ENCODE peak calls at places on chromosome 6, in four cellular contexts. M is K562, G is GM12878, S is SK-N-SH. Y is an unnamed sample.

GRCh38 chr6:96542702-96543101 is 20.2 kb upstream of the FHL5 start:
- DNase-seq in M (peak), G (no peak), S (no peak), Y (no peak)

GRCh38 chr6:129835691-129836090 is 25.4 kb downstream of the TMEM244 start:
- DNase-seq in M (no peak), G (no peak), S (no peak), Y (no peak)

GRCh38 chr6:131669891-131670290 is 31.3 kb downstream of the OR2A4 start:
- DNase-seq in M (no peak), G (no peak), S (no peak), Y (no peak)

GRCh38 chr6:28462401-28462800 is 19.1 kb upstream of the ZSCAN23 start:
- DNase-seq in M (peak), G (no peak), S (no peak), Y (no peak)

GRCh38 chr6:158765509-158766068 is 53.6 kb downstream of the EZR start:
- DNase-seq in M (no peak), G (no peak), S (no peak), Y (no peak)

GRCh38 chr6:132410840-132411239 is 9.6 kb upstream of the MOXD1 start:
- DNase-seq in M (no peak), G (no peak), S (no peak), Y (no peak)

GRCh38 chr6:117232191-117232590 is 33.2 kb upstream of the VGLL2 start:
- DNase-seq in M (no peak), G (no peak), S (no peak), Y (no peak)

GRCh38 chr6:135087803-135088202 is 33.2 kb upstream of the HBS1L start:
- DNase-seq in M (no peak), G (no peak), S (no peak), Y (no peak)

GRCh38 chr6:104705916-104706442 is 153.7 kb downstream of the HACE1 start:
- DNase-seq in M (no peak), G (no peak), S (no peak), Y (no peak)

GRCh38 chr6:81895511-81896185 is 143.2 kb upstream of the TENT5A start:
- DNase-seq in M (no peak), G (no peak), S (no peak), Y (no peak)
- TF ChIP-seq USF1 in M (no peak), G (no peak), S (no peak), Y (no peak)

DNA sequence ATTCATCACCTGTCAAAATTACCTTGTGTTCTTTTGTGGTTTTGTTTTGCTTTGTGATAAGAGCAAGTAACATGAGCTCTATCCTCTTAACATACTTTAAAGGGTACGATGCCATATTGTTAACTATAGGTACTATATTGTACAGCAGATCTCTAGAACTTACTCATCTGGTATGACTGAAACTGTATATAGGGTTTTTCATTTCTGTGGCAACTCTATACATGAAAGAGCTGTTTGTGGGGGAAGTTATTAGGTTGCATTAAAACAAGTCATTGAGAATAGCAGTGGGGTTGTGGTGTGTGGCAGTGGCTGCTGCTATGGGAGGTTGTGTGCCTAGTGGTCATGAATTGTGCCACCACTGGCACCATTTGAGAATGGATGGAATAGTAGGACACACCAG is 268.4 kb downstream of the KCNQ5 start:
- DNase-seq in M (no peak), G (no peak), S (no peak), Y (no peak)
- TF ChIP-seq USF1 in M (no peak), G (no peak), S (no peak), Y (no peak)

GRCh38 chr6:106124437-106125423 is 38.6 kb downstream of the PRDM1 start:
- DNase-seq in M (no peak), G (no peak), S (no peak), Y (no peak)

GRCh38 chr6:106125925-106126435 is 39.8 kb downstream of the PRDM1 start:
- DNase-seq in M (peak), G (peak), S (no peak), Y (no peak)

GRCh38 chr6:106133040-106133439 is 46.9 kb downstream of the PRDM1 start:
- DNase-seq in M (no peak), G (no peak), S (no peak), Y (no peak)

GRCh38 chr6:106132153-106132698 is 46.1 kb downstream of the PRDM1 start:
- DNase-seq in M (no peak), G (no peak), S (no peak), Y (no peak)

GRCh38 chr6:106128981-106129761 is 43.0 kb downstream of the PRDM1 start:
- DNase-seq in M (no peak), G (no peak), S (no peak), Y (no peak)
- TF ChIP-seq USF1 in M (no peak), G (no peak), S (no peak), Y (no peak)

GRCh38 chr6:36833182-36833789 is 6.0 kb downstream of the CPNE5 start:
- DNase-seq in M (no peak), G (no peak), S (no peak), Y (no peak)

GRCh38 chr6:36827261-36828079 is 11.8 kb downstream of the CPNE5 start:
- DNase-seq in M (peak), G (no peak), S (no peak), Y (no peak)

GRCh38 chr6:36832313-36832712 is 6.9 kb downstream of the CPNE5 start:
- DNase-seq in M (no peak), G (no peak), S (no peak), Y (no peak)

GRCh38 chr6:36830577-36830976 is 8.7 kb downstream of the CPNE5 start:
- DNase-seq in M (no peak), G (no peak), S (no peak), Y (no peak)

GRCh38 chr6:36829919-36830544 is 9.2 kb downstream of the CPNE5 start:
- DNase-seq in M (no peak), G (no peak), S (no peak), Y (no peak)
- TF ChIP-seq USF1 in M (no peak), G (no peak), S (no peak), Y (no peak)

DNA sequence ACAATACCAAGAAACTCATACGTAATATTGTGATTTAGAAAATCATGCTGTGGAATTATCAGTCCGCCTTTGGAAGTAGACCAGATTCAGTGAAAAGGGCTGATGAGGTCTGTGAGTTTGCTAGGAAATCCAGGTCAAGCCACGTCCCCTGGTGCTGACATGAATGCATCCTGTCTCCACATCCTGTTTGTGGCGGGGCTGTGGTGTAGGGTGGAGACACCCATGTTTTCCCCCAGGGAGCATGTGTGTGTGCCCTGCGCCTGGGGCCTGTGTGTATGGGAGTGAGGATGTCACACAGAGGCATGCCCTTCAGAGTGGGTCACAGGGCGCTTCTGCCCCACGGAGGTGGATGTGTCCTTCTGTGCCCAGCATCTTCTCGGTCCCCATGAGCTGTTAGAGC is 109.1 kb downstream of the SASH1 start:
- DNase-seq in M (no peak), G (no peak), S (no peak), Y (no peak)
- TF ChIP-seq USF1 in M (no peak), G (no peak), S (no peak), Y (no peak)